ENCODE peak calls at places on chromosomes 5 and 9, in nine cellular contexts. K is stimulated activated CD4-positive, alpha-beta T cell treated with anti-CD3 and anti-CD28 coated beads, Interleukin-15, amount 100 ng/mL, for 24 hours; Q is fibroblast of the aortic adventitia; E is hippocampal formation; O is PC-9; H is SJSA1; R is GM13977; T is activated CD8-positive, alpha-beta T cell treated with anti-CD3 and anti-CD28 coated beads for 36 hours; J is HEK293T. Y is an unnamed sample.

GRCh38 chr5:118891252-118891651 is 97.1 kb downstream of the DTWD2 start:
- DNase-seq in Q (no peak), T (no peak), J (no peak), O (no peak), K (no peak), R (no peak), E (no peak), H (no peak), Y (no peak)

GRCh38 chr9:121685795-121686377 is 34.5 kb downstream of the DAB2IP start:
- DNase-seq in H (no peak), K (no peak), J (no peak), Q (no peak), O (no peak), E (no peak), R (no peak), T (no peak), Y (no peak)

GRCh38 chr5:138536665-138537315 is 6.2 kb downstream of the ETF1 start:
- DNase-seq in J (peak; percentile 38), K (no peak), T (peak; percentile 49), R (no peak), E (no peak), Q (no peak), O (no peak), H (no peak), Y (peak; percentile 43)

GRCh38 chr5:154860765-154861164 is 2.3 kb downstream of the CNOT8 start:
- DNase-seq in K (no peak), Q (no peak), T (no peak), H (no peak), J (no peak), O (no peak), E (no peak), R (no peak), Y (no peak)

GRCh38 chr9:16870606-16871357 is at the start of gene BNC2:
- DNase-seq in Q (peak; percentile 61), H (peak; percentile 38), E (peak; percentile 10), O (no peak), J (peak; percentile 54), T (no peak), R (peak; percentile 68), K (no peak), Y (peak; percentile 65)

GRCh38 chr9:114588150-114588663 is 638 bp downstream of the ATP6V1G1 start:
- DNase-seq in O (no peak), Q (peak; percentile 59), E (no peak), R (no peak), J (no peak), H (no peak), K (peak; percentile 32), T (peak; percentile 34), Y (no peak)

GRCh38 chr9:35818341-35818740 is 3.5 kb upstream of the HINT2 start:
- DNase-seq in R (no peak), O (no peak), E (no peak), H (no peak), T (no peak), J (no peak), Q (no peak), K (no peak), Y (no peak)

GRCh38 chr5:58317808-58318207 is 142.1 kb downstream of the PLK2 start:
- DNase-seq in Q (no peak), E (no peak), K (no peak), T (no peak), H (no peak), O (no peak), J (no peak), R (no peak), Y (no peak)

Y was measured in D341Med.